ENCODE peak calls at places on chromosome 20, in six cellular contexts. R is NCI-H2081 treated with DMSO at 0.1 percent for 48 hours; U is NB4; P is naive thymus-derived CD8-positive, alpha-beta T cell; K is stimulated activated CD4-positive, alpha-beta T cell treated with anti-CD3 and anti-CD28 coated beads, TNF-alpha, amount 100 ng/mL, for 24 hours; M is CD8-positive, alpha-beta T cell. H is an unnamed sample.

GRCh38 chr20:56974499-56975250 is 291.8 kb downstream of the BMP7 start:
- DNase-seq in R (no peak), U (peak), P (no peak), K (no peak), M (no peak), H (peak)

GRCh38 chr20:15619816-15620215 is 953.4 kb downstream of the KIF16B start:
- DNase-seq in R (no peak), U (no peak), P (no peak), K (no peak), M (no peak), H (no peak)

GRCh38 chr20:23092409-23092756 is 6.3 kb upstream of the CD93 start:
- DNase-seq in R (no peak), U (no peak), P (no peak), K (no peak), M (no peak), H (no peak)

GRCh38 chr20:57326667-57327455 is 2.7 kb upstream of the SPO11 start:
- DNase-seq in R (no peak), U (no peak), P (no peak), K (no peak), M (no peak), H (no peak)

GRCh38 chr20:37627767-37628130 is 66.1 kb upstream of the CTNNBL1 start:
- DNase-seq in R (no peak), U (no peak), P (no peak), K (no peak), M (no peak), H (no peak)

GRCh38 chr20:17866234-17867001 is 102.2 kb downstream of the SNX5 start:
- DNase-seq in R (no peak), U (no peak), P (no peak), K (no peak), M (no peak), H (no peak)

GRCh38 chr20:58088105-58088504 is 140.3 kb downstream of the ANKRD60 start:
- DNase-seq in R (no peak), U (no peak), P (no peak), K (no peak), M (no peak), H (no peak)

GRCh38 chr20:40763646-40764295 is 74.7 kb upstream of the MAFB start:
- DNase-seq in R (no peak), U (no peak), P (no peak), K (no peak), M (no peak), H (no peak)

GRCh38 chr20:58019027-58019849 is 209.2 kb downstream of the ANKRD60 start:
- DNase-seq in R (no peak), U (no peak), P (no peak), K (no peak), M (no peak), H (no peak)

GRCh38 chr20:62129731-62130531 is 7.7 kb downstream of the LSM14B start:
- DNase-seq in R (no peak), U (no peak), P (no peak), K (no peak), M (no peak), H (no peak)

GRCh38 chr20:9407805-9408421 is 106.5 kb upstream of the LAMP5 start:
- DNase-seq in R (peak), U (peak), P (no peak), K (peak), M (peak), H (peak)

GRCh38 chr20:49543858-49544437 is 24.0 kb downstream of the PTGIS start:
- DNase-seq in R (no peak), U (no peak), P (no peak), K (no peak), M (no peak), H (no peak)

GRCh38 chr20:3082955-3083952 is 1.3 kb downstream of the AVP start:
- DNase-seq in R (no peak), U (peak), P (no peak), K (no peak), M (no peak), H (no peak)

GRCh38 chr20:7981374-7981773 is 38.2 kb downstream of the TMX4 start:
- DNase-seq in R (no peak), U (no peak), P (no peak), K (no peak), M (no peak), H (no peak)

GRCh38 chr20:45257711-45258110 is 3.3 kb upstream of the SLPI start:
- DNase-seq in R (no peak), U (no peak), P (no peak), K (no peak), M (no peak), H (no peak)

GRCh38 chr20:63234693-63235398 is 859 bp upstream of the BIRC7 start:
- DNase-seq in R (no peak), U (no peak), P (no peak), K (no peak), M (no peak), H (peak)

GRCh38 chr20:51529758-51530157 is 12.8 kb downstream of the NFATC2 start:
- DNase-seq in R (no peak), U (no peak), P (no peak), K (peak), M (peak), H (no peak)

GRCh38 chr20:48791014-48791413 is 36.8 kb downstream of the PREX1 start:
- DNase-seq in R (peak), U (peak), P (no peak), K (no peak), M (no peak), H (peak)

GRCh38 chr20:13006825-13007224 is 1.9 kb upstream of the SPTLC3 start:
- DNase-seq in R (no peak), U (no peak), P (no peak), K (no peak), M (no peak), H (no peak)

GRCh38 chr20:37475258-37475657 is 45.8 kb upstream of the NNAT start:
- DNase-seq in R (no peak), U (no peak), P (no peak), K (no peak), M (no peak), H (no peak)

GRCh38 chr20:25050501-25051350 is 7.2 kb downstream of the ACSS1 start:
- DNase-seq in R (no peak), U (no peak), P (no peak), K (no peak), M (no peak), H (no peak)

H was measured in pancreas.